ENCODE peak calls at places on chromosomes 7 and 10, in five cellular contexts. One of them, this sample, is unnamed.

GRCh38 chr7:90763108-90763507 is 167.0 kb downstream of the CDK14 start:
- DNase-seq in A549: no peak
- DNase-seq in heart left ventricle: no peak
- DNase-seq in thoracic aorta: no peak
- DNase-seq in suprapubic skin: no peak
- DNase-seq in this sample: no peak

GRCh38 chr10:35133586-35133985 is 6.9 kb downstream of the CREM start:
- DNase-seq in heart left ventricle: no peak
- DNase-seq in A549: no peak
- DNase-seq in suprapubic skin: no peak
- DNase-seq in thoracic aorta: no peak
- DNase-seq in this sample: no peak

GRCh38 chr7:26365077-26365896 is 73.6 kb downstream of the SNX10 start:
- DNase-seq in heart left ventricle: no peak
- DNase-seq in thoracic aorta: no peak
- DNase-seq in suprapubic skin: no peak
- DNase-seq in A549: peak; percentile 74
- DNase-seq in this sample: no peak

GRCh38 chr7:124856299-124856888 is 73.2 kb downstream of the POT1 start:
- DNase-seq in thoracic aorta: no peak
- DNase-seq in heart left ventricle: no peak
- DNase-seq in suprapubic skin: no peak
- DNase-seq in A549: peak; percentile 30
- DNase-seq in this sample: no peak

GRCh38 chr10:122474145-122474739 is 12.9 kb downstream of the HTRA1 start:
- DNase-seq in thoracic aorta: no peak
- DNase-seq in A549: no peak
- DNase-seq in heart left ventricle: no peak
- DNase-seq in suprapubic skin: no peak
- DNase-seq in this sample: no peak

GRCh38 chr10:63718006-63718405 is 196.8 kb downstream of the REEP3 start:
- DNase-seq in suprapubic skin: no peak
- DNase-seq in thoracic aorta: no peak
- DNase-seq in heart left ventricle: no peak
- DNase-seq in A549: no peak
- DNase-seq in this sample: no peak

GRCh38 chr10:63738410-63738809 is 217.2 kb downstream of the REEP3 start:
- DNase-seq in suprapubic skin: no peak
- DNase-seq in thoracic aorta: no peak
- DNase-seq in A549: peak; percentile 69
- DNase-seq in heart left ventricle: no peak
- DNase-seq in this sample: no peak

GRCh38 chr7:14321947-14322346 is 332.5 kb upstream of the ETV1 start:
- DNase-seq in A549: no peak
- DNase-seq in suprapubic skin: no peak
- DNase-seq in heart left ventricle: no peak
- DNase-seq in thoracic aorta: no peak
- DNase-seq in this sample: no peak

GRCh38 chr10:79101560-79101971 is 32.8 kb downstream of the ZMIZ1 start:
- DNase-seq in heart left ventricle: no peak
- DNase-seq in A549: no peak
- DNase-seq in thoracic aorta: no peak
- DNase-seq in suprapubic skin: no peak
- DNase-seq in this sample: no peak

GRCh38 chr7:137978464-137979237 is 23.2 kb downstream of the CREB3L2 start:
- DNase-seq in A549: peak; percentile 81
- DNase-seq in heart left ventricle: no peak
- DNase-seq in thoracic aorta: peak; percentile 74
- DNase-seq in suprapubic skin: no peak
- DNase-seq in this sample: peak; percentile 74

DNA sequence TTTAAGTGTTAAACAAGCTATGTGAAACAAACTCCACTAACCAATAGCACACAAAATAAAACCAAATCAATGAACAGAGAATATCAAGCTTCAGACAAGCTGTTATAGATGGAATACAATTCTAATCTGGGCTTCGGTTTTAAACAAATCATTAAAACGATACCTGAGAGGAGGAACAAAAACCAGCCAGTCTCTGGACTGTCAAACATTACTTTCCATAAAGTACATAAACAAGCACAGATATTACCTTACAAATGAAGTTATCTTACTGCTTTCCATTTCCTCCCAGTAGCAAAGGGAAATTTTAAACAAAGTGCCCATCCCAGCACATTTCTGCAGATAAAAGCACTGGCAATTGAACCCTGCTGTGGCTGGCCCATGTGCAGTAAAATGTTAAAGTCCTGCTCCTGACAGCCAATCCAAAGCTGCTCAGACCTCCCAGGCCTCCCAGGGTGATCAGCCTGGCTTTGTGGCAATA is 128.0 kb downstream of the NRCAM start:
- DNase-seq in A549: no peak
- DNase-seq in heart left ventricle: no peak
- DNase-seq in thoracic aorta: no peak
- DNase-seq in suprapubic skin: no peak
- DNase-seq in this sample: no peak
- H3K4me1 ChIP-seq in A549: peaks cover 46% of the 10 kb centered on the region
- H3K4me1 ChIP-seq in heart left ventricle: no peaks in the 10 kb centered on the region
- H3K4me1 ChIP-seq in thoracic aorta: no peaks in the 10 kb centered on the region
- H3K4me1 ChIP-seq in suprapubic skin: no peaks in the 10 kb centered on the region
- H3K4me1 ChIP-seq in this sample: no peaks in the 10 kb centered on the region

GRCh38 chr7:64654796-64655548 is 11.0 kb upstream of the ZNF107 start:
- DNase-seq in A549: no peak
- DNase-seq in suprapubic skin: no peak
- DNase-seq in thoracic aorta: no peak
- DNase-seq in heart left ventricle: no peak
- DNase-seq in this sample: no peak
- H3K9me3 ChIP-seq in A549: peaks cover 11% of the 10 kb centered on the region
- H3K9me3 ChIP-seq in suprapubic skin: no peaks in the 10 kb centered on the region
- H3K9me3 ChIP-seq in thoracic aorta: no peaks in the 10 kb centered on the region
- H3K9me3 ChIP-seq in heart left ventricle: no peaks in the 10 kb centered on the region
- H3K9me3 ChIP-seq in this sample: no peaks in the 10 kb centered on the region

DNA sequence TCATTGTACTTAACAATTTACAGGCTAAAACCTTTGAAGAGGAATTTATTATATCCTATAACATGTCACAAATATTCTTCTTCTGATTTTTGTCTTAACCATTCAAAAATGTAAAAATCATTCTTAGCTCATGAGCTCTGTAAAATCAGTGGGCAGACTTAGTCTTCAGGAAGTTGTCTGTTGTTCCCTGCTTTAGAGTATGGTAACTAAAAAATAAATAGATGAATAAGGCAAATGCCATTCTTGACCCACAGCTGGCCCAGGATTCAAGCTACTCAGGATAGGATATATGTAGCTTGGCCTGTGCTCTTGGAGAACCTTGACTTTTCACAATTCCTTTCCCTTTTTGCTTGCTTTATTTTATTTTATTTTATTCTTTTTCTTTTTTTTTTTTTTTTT is 51.5 kb downstream of the LRRC4 start:
- DNase-seq in heart left ventricle: no peak
- DNase-seq in A549: no peak
- DNase-seq in thoracic aorta: no peak
- DNase-seq in suprapubic skin: no peak
- DNase-seq in this sample: no peak
- H3K27ac ChIP-seq in heart left ventricle: no peak overlapping the region
- H3K27ac ChIP-seq in A549: no peak overlapping the region
- H3K27ac ChIP-seq in thoracic aorta: no peak overlapping the region
- H3K27ac ChIP-seq in suprapubic skin: no peak overlapping the region
- H3K27ac ChIP-seq in this sample: no peak overlapping the region

GRCh38 chr7:73977626-73978618 is 50.1 kb upstream of the ELN start:
- DNase-seq in thoracic aorta: no peak
- DNase-seq in heart left ventricle: no peak
- DNase-seq in A549: peak; percentile 37
- DNase-seq in suprapubic skin: no peak
- DNase-seq in this sample: no peak
- H3K4me1 ChIP-seq in thoracic aorta: peaks cover 31% of the 10 kb centered on the region
- H3K4me1 ChIP-seq in heart left ventricle: peaks cover 5% of the 10 kb centered on the region
- H3K4me1 ChIP-seq in A549: peaks cover 22% of the 10 kb centered on the region
- H3K4me1 ChIP-seq in suprapubic skin: peaks cover 34% of the 10 kb centered on the region
- H3K4me1 ChIP-seq in this sample: no peaks in the 10 kb centered on the region

DNA sequence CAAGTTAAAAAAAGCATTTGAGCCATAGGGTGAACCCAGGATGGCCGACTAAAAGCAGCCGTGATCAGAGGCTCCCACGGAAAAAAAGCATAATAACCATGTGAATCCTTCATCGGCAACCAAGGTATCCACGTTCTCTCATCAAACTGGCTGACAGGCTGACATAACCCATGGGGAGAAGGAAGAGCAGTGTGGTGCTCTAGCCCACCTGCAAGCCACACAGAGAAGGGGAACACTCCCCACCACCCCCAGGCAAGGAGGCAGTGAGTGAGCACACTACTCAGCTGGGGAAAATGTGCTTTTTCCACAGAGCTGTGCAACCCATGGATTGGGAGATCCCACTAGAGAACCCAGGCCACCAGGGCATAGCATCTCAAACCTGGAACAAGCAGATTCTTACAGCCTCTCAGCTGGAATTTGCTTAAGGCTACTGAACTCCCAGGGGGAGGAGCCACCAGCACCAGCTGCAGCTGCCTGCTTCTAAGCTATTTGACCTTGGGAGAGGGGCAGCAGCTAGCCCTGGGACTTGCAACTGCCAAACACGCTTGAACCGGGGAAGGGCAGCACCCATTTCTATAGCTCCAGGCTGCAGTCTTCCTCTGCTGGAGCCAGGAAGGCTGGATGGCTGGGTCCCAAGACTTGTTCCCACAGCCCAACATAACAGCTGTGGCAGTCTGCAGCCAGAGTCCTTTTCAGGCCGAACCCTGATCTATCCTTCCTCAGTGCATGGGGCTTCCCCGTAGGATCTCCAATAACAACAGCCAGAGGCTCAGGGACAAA is 178.2 kb upstream of the NRG3 start:
- DNase-seq in heart left ventricle: no peak
- DNase-seq in A549: no peak
- DNase-seq in suprapubic skin: no peak
- DNase-seq in thoracic aorta: no peak
- DNase-seq in this sample: no peak
- H3K9me3 ChIP-seq in heart left ventricle: peaks cover 29% of the 10 kb centered on the region
- H3K9me3 ChIP-seq in A549: peaks cover under 1% of the 10 kb centered on the region
- H3K9me3 ChIP-seq in suprapubic skin: peaks cover 2% of the 10 kb centered on the region
- H3K9me3 ChIP-seq in thoracic aorta: no peaks in the 10 kb centered on the region
- H3K9me3 ChIP-seq in this sample: peaks cover 4% of the 10 kb centered on the region

DNA sequence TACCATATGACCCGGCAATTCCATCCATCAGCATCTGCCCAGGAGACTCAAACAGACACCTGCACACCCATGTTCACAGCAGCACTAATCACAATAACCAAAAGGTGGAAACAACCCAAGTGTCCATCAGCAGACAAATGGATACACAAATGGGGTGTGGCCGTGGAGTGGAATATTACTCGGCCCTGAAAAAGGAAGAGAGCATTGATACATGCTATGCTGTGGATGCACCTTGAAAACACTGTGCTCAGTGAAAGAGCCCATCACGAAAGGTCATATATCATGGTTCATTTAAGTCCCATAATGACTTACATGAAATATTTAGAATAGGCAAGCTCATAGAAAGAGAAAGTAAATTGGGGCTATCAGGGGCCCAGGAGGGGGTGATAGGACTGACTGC is 57.5 kb upstream of the DNAAF5 start:
- DNase-seq in suprapubic skin: no peak
- DNase-seq in A549: no peak
- DNase-seq in thoracic aorta: no peak
- DNase-seq in heart left ventricle: no peak
- DNase-seq in this sample: no peak
- H3K27ac ChIP-seq in suprapubic skin: peak overlapping the region; percentile 41
- H3K27ac ChIP-seq in A549: no peak overlapping the region
- H3K27ac ChIP-seq in thoracic aorta: no peak overlapping the region
- H3K27ac ChIP-seq in heart left ventricle: peak overlapping the region; percentile 19
- H3K27ac ChIP-seq in this sample: no peak overlapping the region

DNA sequence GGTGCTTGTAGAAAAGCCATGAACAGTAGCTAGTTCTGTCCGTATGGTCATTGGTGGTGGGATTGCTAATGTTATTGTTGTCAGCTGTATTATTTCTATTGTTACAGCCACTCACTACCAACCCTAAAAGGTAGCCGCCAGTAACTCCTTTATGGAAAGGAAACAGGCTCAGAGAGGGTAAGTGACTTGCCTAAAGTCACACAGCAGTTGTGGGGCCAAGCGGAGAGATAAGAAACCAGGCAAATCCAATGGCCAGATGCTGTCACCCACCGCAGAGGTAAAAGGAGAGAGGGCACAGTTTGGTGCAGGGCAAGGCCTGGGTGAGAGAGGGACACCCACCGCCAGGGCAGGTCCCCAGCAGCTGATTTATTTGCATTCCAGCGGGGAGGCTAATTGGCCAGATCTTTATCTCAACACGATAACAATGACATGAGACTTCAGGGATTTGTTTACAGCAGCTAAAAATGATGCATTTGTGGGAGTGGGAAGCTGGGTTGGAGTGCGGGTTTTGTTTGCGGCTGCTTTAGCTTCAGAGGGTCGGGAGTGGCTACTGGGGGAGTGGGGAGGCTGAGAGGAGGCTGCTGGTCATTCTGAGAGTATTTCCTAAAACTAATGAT is 8.6 kb upstream of the NKX2-3 start:
- DNase-seq in thoracic aorta: no peak
- DNase-seq in suprapubic skin: no peak
- DNase-seq in A549: no peak
- DNase-seq in heart left ventricle: no peak
- DNase-seq in this sample: no peak
- H3K4me1 ChIP-seq in thoracic aorta: peaks cover 3% of the 10 kb centered on the region
- H3K4me1 ChIP-seq in suprapubic skin: peaks cover 27% of the 10 kb centered on the region
- H3K4me1 ChIP-seq in A549: no peaks in the 10 kb centered on the region
- H3K4me1 ChIP-seq in heart left ventricle: no peaks in the 10 kb centered on the region
- H3K4me1 ChIP-seq in this sample: no peaks in the 10 kb centered on the region

GRCh38 chr10:131076341-131076740 is 235.2 kb downstream of the TCERG1L start:
- DNase-seq in suprapubic skin: peak; percentile 75
- DNase-seq in heart left ventricle: no peak
- DNase-seq in A549: no peak
- DNase-seq in thoracic aorta: no peak
- DNase-seq in this sample: no peak
- H3K9me3 ChIP-seq in suprapubic skin: no peaks in the 10 kb centered on the region
- H3K9me3 ChIP-seq in heart left ventricle: no peaks in the 10 kb centered on the region
- H3K9me3 ChIP-seq in A549: no peaks in the 10 kb centered on the region
- H3K9me3 ChIP-seq in thoracic aorta: no peaks in the 10 kb centered on the region
- H3K9me3 ChIP-seq in this sample: no peaks in the 10 kb centered on the region

GRCh38 chr10:77157248-77158019 is 480.2 kb downstream of the KCNMA1 start:
- DNase-seq in A549: peak; percentile 18
- DNase-seq in heart left ventricle: no peak
- DNase-seq in thoracic aorta: no peak
- DNase-seq in suprapubic skin: no peak
- DNase-seq in this sample: no peak
- H3K27ac ChIP-seq in A549: peak overlapping the region; percentile 81
- H3K27ac ChIP-seq in heart left ventricle: no peak overlapping the region
- H3K27ac ChIP-seq in thoracic aorta: peak overlapping the region; percentile 55
- H3K27ac ChIP-seq in suprapubic skin: no peak overlapping the region
- H3K27ac ChIP-seq in this sample: peak overlapping the region; percentile 58

DNA sequence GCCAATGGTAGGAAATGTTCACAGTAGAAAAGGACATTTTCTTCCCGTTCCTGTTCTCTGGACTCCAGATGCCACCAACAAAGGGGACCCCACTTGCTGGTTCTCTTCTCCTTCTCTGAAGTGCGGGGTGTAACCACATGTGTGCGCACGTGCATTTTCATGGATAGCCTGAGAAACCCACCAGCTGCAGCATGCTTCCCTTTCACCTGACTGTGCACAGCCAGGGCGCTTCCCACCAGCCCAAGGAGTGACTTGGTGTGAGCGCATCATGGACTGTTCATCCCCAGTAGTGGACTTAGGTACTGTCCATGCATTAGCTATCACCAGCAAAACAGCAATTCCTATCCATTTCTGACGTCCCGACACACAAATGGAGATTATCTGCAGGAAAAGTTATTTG is 29.6 kb upstream of the DPYSL4 start:
- DNase-seq in suprapubic skin: no peak
- DNase-seq in heart left ventricle: peak; percentile 23
- DNase-seq in A549: no peak
- DNase-seq in thoracic aorta: no peak
- DNase-seq in this sample: no peak
- H3K4me1 ChIP-seq in suprapubic skin: no peaks in the 10 kb centered on the region
- H3K4me1 ChIP-seq in heart left ventricle: peaks cover under 1% of the 10 kb centered on the region
- H3K4me1 ChIP-seq in A549: peaks cover 2% of the 10 kb centered on the region
- H3K4me1 ChIP-seq in thoracic aorta: no peaks in the 10 kb centered on the region
- H3K4me1 ChIP-seq in this sample: no peaks in the 10 kb centered on the region